ENCODE peak calls at places on chromosomes 3 and 15, in four cellular contexts. F is GM12878, C is HepG2, D is K562. O is an unnamed sample.

GRCh38 chr3:98565843-98566242 is 27.6 kb downstream of the CPOX start:
- DNase-seq in F (no peak), C (no peak), D (no peak), O (no peak)

GRCh38 chr3:101936419-101937331 is 87.4 kb downstream of the NFKBIZ start:
- DNase-seq in F (peak; percentile 95), C (no peak), D (no peak), O (no peak)

GRCh38 chr3:127699098-127699945 is 26.6 kb downstream of the ABTB1 start:
- DNase-seq in F (no peak), C (no peak), D (no peak), O (no peak)

GRCh38 chr3:101261506-101261905 is 58.9 kb downstream of the IMPG2 start:
- DNase-seq in F (no peak), C (no peak), D (no peak), O (no peak)

GRCh38 chr3:168047190-168047795 is 48.4 kb downstream of the GOLIM4 start:
- DNase-seq in F (peak; percentile 59), C (peak; percentile 76), D (peak; percentile 77), O (no peak)

GRCh38 chr3:100972293-100972692 is 20.9 kb downstream of the ABI3BP start:
- DNase-seq in F (no peak), C (no peak), D (no peak), O (no peak)

GRCh38 chr3:128094295-128095151 is 29.1 kb downstream of the RUVBL1 start:
- DNase-seq in F (no peak), C (peak; percentile 48), D (no peak), O (no peak)

GRCh38 chr3:72361990-72362389 is 486.3 kb downstream of the SHQ1 start:
- DNase-seq in F (no peak), C (no peak), D (no peak), O (no peak)

GRCh38 chr3:63519426-63519825 is 133.0 kb upstream of the SNTN start:
- DNase-seq in F (no peak), C (no peak), D (no peak), O (no peak)

GRCh38 chr3:160027541-160028195 is 39.0 kb downstream of the IL12A start:
- DNase-seq in F (peak; percentile 55), C (no peak), D (peak; percentile 4), O (no peak)

GRCh38 chr3:39990532-39990931 is 181.1 kb downstream of the MYRIP start:
- DNase-seq in F (peak; percentile 5), C (peak; percentile 70), D (peak; percentile 76), O (peak; percentile 50)

GRCh38 chr3:155658006-155658405 is 86.9 kb downstream of the PLCH1 start:
- DNase-seq in F (no peak), C (no peak), D (no peak), O (no peak)

GRCh38 chr15:55457401-55458022 is 49.2 kb downstream of the PIERCE2 start:
- DNase-seq in F (no peak), C (no peak), D (no peak), O (no peak)

GRCh38 chr3:16146015-16146730 is 28.3 kb upstream of the GALNT15 start:
- DNase-seq in F (peak; percentile 44), C (no peak), D (no peak), O (no peak)

GRCh38 chr15:29050870-29051269 is 165.1 kb downstream of the APBA2 start:
- DNase-seq in F (no peak), C (no peak), D (peak; percentile 23), O (no peak)

GRCh38 chr3:151328298-151329036 is 882 bp downstream of the P2RY13 start:
- DNase-seq in F (no peak), C (no peak), D (no peak), O (no peak)
- TF ChIP-seq ETV6 in F (no peak), C (no peak), D (no peak), O (no peak)

DNA sequence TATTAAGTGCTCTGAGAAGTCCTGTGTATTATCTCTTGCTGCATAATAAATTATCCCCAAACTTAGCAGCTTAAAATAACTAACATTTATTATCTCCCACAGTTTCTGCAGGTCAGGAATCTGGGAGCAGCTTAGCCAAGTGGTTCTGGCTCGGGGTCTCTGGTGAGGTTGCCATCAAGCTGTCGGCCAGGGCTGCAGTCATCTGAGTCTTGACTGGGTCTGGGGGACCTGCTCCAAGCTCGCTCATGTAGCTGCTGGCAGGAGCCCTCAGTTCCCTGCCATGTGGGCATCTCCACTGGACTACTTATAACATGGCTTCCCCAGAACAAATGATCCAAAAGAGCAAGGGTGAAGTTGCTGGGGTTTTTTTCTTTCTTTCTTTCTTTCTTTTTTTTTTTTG is 80.7 kb downstream of the SMAD6 start:
- DNase-seq in F (no peak), C (no peak), D (no peak), O (no peak)
- TF ChIP-seq ETV6 in F (no peak), C (no peak), D (no peak), O (no peak)

GRCh38 chr3:57011022-57011421 is 49.4 kb upstream of the SPATA12 start:
- DNase-seq in F (no peak), C (no peak), D (no peak), O (no peak)
- TF ChIP-seq ETV6 in F (no peak), C (no peak), D (no peak), O (no peak)

GRCh38 chr3:169664034-169664820 is 715 bp upstream of the MECOM start:
- DNase-seq in F (no peak), C (no peak), D (no peak), O (no peak)

GRCh38 chr3:169660709-169661566 is 2.6 kb downstream of the MECOM start:
- DNase-seq in F (no peak), C (no peak), D (no peak), O (no peak)

GRCh38 chr3:169659858-169660614 is 3.5 kb downstream of the MECOM start:
- DNase-seq in F (no peak), C (no peak), D (no peak), O (peak; percentile 39)

GRCh38 chr3:169661567-169662214 is 1.8 kb downstream of the MECOM start:
- DNase-seq in F (no peak), C (no peak), D (no peak), O (peak; percentile 56)

DNA sequence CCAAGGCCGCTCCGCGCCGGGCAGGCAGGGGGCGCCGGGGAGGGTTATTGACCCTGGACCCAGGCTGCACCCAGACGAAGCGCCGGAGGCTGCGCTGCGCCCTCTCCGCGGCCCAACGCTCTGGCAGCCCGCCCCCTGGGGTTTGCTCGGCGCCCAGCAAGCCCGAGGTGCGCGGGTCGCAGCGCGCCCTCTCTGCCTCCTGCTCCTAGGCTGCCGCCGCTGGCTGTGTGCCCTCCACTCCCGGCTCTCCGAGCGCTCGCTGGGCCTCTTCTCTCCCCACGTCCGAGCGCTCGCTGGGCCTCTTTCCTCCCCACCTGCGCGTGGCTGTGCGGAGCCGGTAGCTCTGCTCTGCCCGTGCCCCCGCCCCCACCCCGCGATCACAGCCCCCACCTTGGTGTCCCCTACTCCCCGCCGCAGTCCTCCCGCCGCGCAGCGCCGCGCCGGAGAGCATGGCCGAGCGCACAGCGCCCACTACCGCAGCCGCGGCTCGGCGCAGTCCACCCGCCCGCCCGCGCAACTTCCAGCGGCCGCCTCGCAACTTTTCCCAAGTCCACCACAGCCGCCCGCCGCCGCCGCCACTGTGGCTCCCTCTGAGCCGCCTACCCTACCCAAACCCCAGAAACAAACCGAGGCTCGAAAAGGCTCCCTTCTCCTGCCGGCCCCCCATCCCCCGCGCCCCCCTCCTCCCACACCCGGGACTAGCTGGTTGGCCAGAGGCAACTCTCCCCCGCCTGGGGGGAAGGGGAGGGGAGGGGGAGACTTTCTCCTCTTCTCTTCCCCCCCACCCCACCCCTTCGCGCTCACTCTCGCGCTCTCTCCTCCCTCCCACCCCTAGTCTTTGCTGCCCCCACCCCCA is 1.1 kb downstream of the MECOM start:
- DNase-seq in F (no peak), C (peak; percentile 66), D (peak; percentile 77), O (peak; percentile 90)
- TF ChIP-seq ETV6 in F (no peak), C (no peak), D (no peak), O (no peak)

GRCh38 chr15:76678766-76679165 is 226.4 kb downstream of the SCAPER start:
- DNase-seq in F (no peak), C (no peak), D (no peak), O (no peak)
- TF ChIP-seq ETV6 in F (no peak), C (no peak), D (no peak), O (no peak)

DNA sequence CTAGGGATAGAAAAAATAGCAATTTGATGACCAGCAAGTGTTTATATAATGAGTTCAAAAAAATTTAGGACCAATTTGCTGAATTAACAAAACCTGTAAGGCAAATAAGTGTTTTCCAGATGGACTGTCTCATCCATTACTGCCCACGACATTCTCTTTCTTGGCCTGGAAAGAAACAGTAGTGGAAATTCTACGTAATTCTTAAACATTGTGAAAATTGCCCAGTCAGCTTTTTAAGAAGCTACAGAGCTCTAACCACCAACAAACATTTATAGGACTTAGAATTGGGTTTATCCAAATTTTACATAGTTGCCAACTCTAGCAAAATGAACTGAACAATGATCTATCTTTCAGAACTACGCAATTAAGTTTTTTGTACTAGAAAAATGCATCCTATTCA is 227.7 kb upstream of the PEX5L start:
- DNase-seq in F (no peak), C (no peak), D (no peak), O (no peak)
- TF ChIP-seq ETV6 in F (no peak), C (no peak), D (no peak), O (no peak)